ENCODE peak calls at places on chromosomes 1 and 21, in eight cellular contexts. One of them, this sample, is unnamed.

GRCh38 chr1:64966158-64966963 is at the start of gene JAK1:
- DNase-seq in retinal pigment epithelial cell: no peak
- DNase-seq in Peyer's patch: peak
- DNase-seq in ovary: peak
- DNase-seq in neural progenitor cell: peak
- DNase-seq in astrocyte: peak
- DNase-seq in Panc1: no peak
- DNase-seq in breast epithelium: peak
- DNase-seq in this sample: no peak

GRCh38 chr1:243246916-243247315 is 8.2 kb downstream of the CEP170 start:
- DNase-seq in astrocyte: peak
- DNase-seq in neural progenitor cell: no peak
- DNase-seq in Panc1: no peak
- DNase-seq in Peyer's patch: no peak
- DNase-seq in retinal pigment epithelial cell: no peak
- DNase-seq in breast epithelium: no peak
- DNase-seq in ovary: no peak
- DNase-seq in this sample: no peak

GRCh38 chr1:17789926-17790325 is 34.8 kb downstream of the ACTL8 start:
- DNase-seq in retinal pigment epithelial cell: no peak
- DNase-seq in neural progenitor cell: no peak
- DNase-seq in ovary: no peak
- DNase-seq in astrocyte: no peak
- DNase-seq in Peyer's patch: no peak
- DNase-seq in Panc1: no peak
- DNase-seq in breast epithelium: no peak
- DNase-seq in this sample: no peak

GRCh38 chr21:33314096-33314495 is 10.7 kb upstream of the IFNAR1 start:
- DNase-seq in Panc1: no peak
- DNase-seq in astrocyte: peak
- DNase-seq in ovary: no peak
- DNase-seq in neural progenitor cell: no peak
- DNase-seq in breast epithelium: no peak
- DNase-seq in retinal pigment epithelial cell: no peak
- DNase-seq in Peyer's patch: no peak
- DNase-seq in this sample: no peak

GRCh38 chr1:33367488-33368405 is 46.8 kb upstream of the A3GALT2 start:
- DNase-seq in Peyer's patch: peak
- DNase-seq in ovary: peak
- DNase-seq in astrocyte: no peak
- DNase-seq in retinal pigment epithelial cell: no peak
- DNase-seq in breast epithelium: peak
- DNase-seq in neural progenitor cell: peak
- DNase-seq in Panc1: no peak
- DNase-seq in this sample: no peak

GRCh38 chr1:197967066-197967465 is 49.9 kb downstream of the LHX9 start:
- DNase-seq in astrocyte: no peak
- DNase-seq in Panc1: no peak
- DNase-seq in Peyer's patch: no peak
- DNase-seq in neural progenitor cell: no peak
- DNase-seq in retinal pigment epithelial cell: no peak
- DNase-seq in breast epithelium: no peak
- DNase-seq in ovary: no peak
- DNase-seq in this sample: no peak

GRCh38 chr1:2253797-2254480 is 25.8 kb downstream of the SKI start:
- DNase-seq in neural progenitor cell: no peak
- DNase-seq in retinal pigment epithelial cell: no peak
- DNase-seq in breast epithelium: no peak
- DNase-seq in ovary: no peak
- DNase-seq in Panc1: no peak
- DNase-seq in astrocyte: no peak
- DNase-seq in Peyer's patch: no peak
- DNase-seq in this sample: no peak

GRCh38 chr1:214498030-214498429 is 53.4 kb downstream of the PTPN14 start:
- DNase-seq in Peyer's patch: no peak
- DNase-seq in astrocyte: no peak
- DNase-seq in neural progenitor cell: no peak
- DNase-seq in breast epithelium: no peak
- DNase-seq in Panc1: no peak
- DNase-seq in ovary: no peak
- DNase-seq in retinal pigment epithelial cell: no peak
- DNase-seq in this sample: no peak

GRCh38 chr1:52234708-52235107 is 92.8 kb downstream of the ZFYVE9 start:
- DNase-seq in neural progenitor cell: no peak
- DNase-seq in ovary: no peak
- DNase-seq in breast epithelium: no peak
- DNase-seq in retinal pigment epithelial cell: no peak
- DNase-seq in astrocyte: peak
- DNase-seq in Panc1: no peak
- DNase-seq in Peyer's patch: no peak
- DNase-seq in this sample: no peak

GRCh38 chr1:242770366-242770765 is 245.9 kb upstream of the PLD5 start:
- DNase-seq in retinal pigment epithelial cell: no peak
- DNase-seq in neural progenitor cell: no peak
- DNase-seq in ovary: no peak
- DNase-seq in astrocyte: no peak
- DNase-seq in Peyer's patch: no peak
- DNase-seq in breast epithelium: no peak
- DNase-seq in Panc1: no peak
- DNase-seq in this sample: no peak

GRCh38 chr1:63557365-63557987 is 34.2 kb downstream of the EFCAB7 start:
- DNase-seq in Peyer's patch: no peak
- DNase-seq in ovary: no peak
- DNase-seq in Panc1: peak
- DNase-seq in neural progenitor cell: peak
- DNase-seq in breast epithelium: no peak
- DNase-seq in astrocyte: peak
- DNase-seq in retinal pigment epithelial cell: no peak
- DNase-seq in this sample: no peak

GRCh38 chr21:42579456-42580075 is 65.9 kb downstream of the SLC37A1 start:
- DNase-seq in retinal pigment epithelial cell: no peak
- DNase-seq in Panc1: no peak
- DNase-seq in breast epithelium: no peak
- DNase-seq in neural progenitor cell: no peak
- DNase-seq in ovary: no peak
- DNase-seq in astrocyte: no peak
- DNase-seq in Peyer's patch: peak
- DNase-seq in this sample: no peak

GRCh38 chr1:234619794-234620247 is 9.8 kb upstream of the IRF2BP2 start:
- DNase-seq in Panc1: no peak
- DNase-seq in Peyer's patch: no peak
- DNase-seq in ovary: no peak
- DNase-seq in neural progenitor cell: no peak
- DNase-seq in astrocyte: no peak
- DNase-seq in retinal pigment epithelial cell: no peak
- DNase-seq in breast epithelium: no peak
- DNase-seq in this sample: no peak
- H3K4me3 ChIP-seq in Panc1: no peak
- H3K4me3 ChIP-seq in Peyer's patch: no peak
- H3K4me3 ChIP-seq in ovary: no peak
- H3K4me3 ChIP-seq in neural progenitor cell: no peak
- H3K4me3 ChIP-seq in astrocyte: no peak
- H3K4me3 ChIP-seq in retinal pigment epithelial cell: no peak
- H3K4me3 ChIP-seq in breast epithelium: no peak
- H3K4me3 ChIP-seq in this sample: no peak

GRCh38 chr1:153774780-153775431 is at the start of gene SLC27A3:
- DNase-seq in Panc1: no peak
- DNase-seq in ovary: peak
- DNase-seq in neural progenitor cell: peak
- DNase-seq in breast epithelium: peak
- DNase-seq in astrocyte: peak
- DNase-seq in retinal pigment epithelial cell: no peak
- DNase-seq in Peyer's patch: no peak
- DNase-seq in this sample: no peak

GRCh38 chr1:153776352-153776751 is 1.1 kb downstream of the SLC27A3 start:
- DNase-seq in Panc1: no peak
- DNase-seq in retinal pigment epithelial cell: no peak
- DNase-seq in breast epithelium: no peak
- DNase-seq in Peyer's patch: no peak
- DNase-seq in ovary: no peak
- DNase-seq in astrocyte: no peak
- DNase-seq in neural progenitor cell: no peak
- DNase-seq in this sample: no peak

GRCh38 chr1:153776971-153777370 is 1.8 kb downstream of the SLC27A3 start:
- DNase-seq in retinal pigment epithelial cell: no peak
- DNase-seq in ovary: no peak
- DNase-seq in neural progenitor cell: no peak
- DNase-seq in Peyer's patch: no peak
- DNase-seq in Panc1: no peak
- DNase-seq in astrocyte: no peak
- DNase-seq in breast epithelium: no peak
- DNase-seq in this sample: no peak

GRCh38 chr1:153774036-153774435 is 1.2 kb upstream of the SLC27A3 start:
- DNase-seq in Panc1: no peak
- DNase-seq in breast epithelium: no peak
- DNase-seq in astrocyte: no peak
- DNase-seq in neural progenitor cell: no peak
- DNase-seq in ovary: no peak
- DNase-seq in retinal pigment epithelial cell: no peak
- DNase-seq in Peyer's patch: no peak
- DNase-seq in this sample: no peak

GRCh38 chr1:153775432-153776311 is 465 bp downstream of the SLC27A3 start:
- DNase-seq in retinal pigment epithelial cell: no peak
- DNase-seq in Peyer's patch: peak
- DNase-seq in astrocyte: no peak
- DNase-seq in breast epithelium: peak
- DNase-seq in ovary: peak
- DNase-seq in Panc1: no peak
- DNase-seq in neural progenitor cell: peak
- DNase-seq in this sample: no peak
- TF ChIP-seq CTCF in retinal pigment epithelial cell: no peak
- TF ChIP-seq CTCF in Peyer's patch: peak
- TF ChIP-seq CTCF in astrocyte: no peak
- TF ChIP-seq CTCF in breast epithelium: no peak
- TF ChIP-seq CTCF in ovary: no peak
- TF ChIP-seq CTCF in Panc1: no peak
- TF ChIP-seq CTCF in neural progenitor cell: no peak
- TF ChIP-seq CTCF in this sample: no peak

GRCh38 chr1:182064611-182065010 is 3.1 kb upstream of the ZNF648 start:
- DNase-seq in retinal pigment epithelial cell: no peak
- DNase-seq in breast epithelium: no peak
- DNase-seq in Panc1: no peak
- DNase-seq in astrocyte: no peak
- DNase-seq in ovary: no peak
- DNase-seq in neural progenitor cell: no peak
- DNase-seq in Peyer's patch: no peak
- DNase-seq in this sample: no peak

GRCh38 chr1:182059936-182060335 is 1.6 kb downstream of the ZNF648 start:
- DNase-seq in Panc1: no peak
- DNase-seq in astrocyte: no peak
- DNase-seq in neural progenitor cell: no peak
- DNase-seq in breast epithelium: no peak
- DNase-seq in ovary: no peak
- DNase-seq in Peyer's patch: no peak
- DNase-seq in retinal pigment epithelial cell: no peak
- DNase-seq in this sample: no peak

GRCh38 chr1:182060877-182061276 is 635 bp downstream of the ZNF648 start:
- DNase-seq in breast epithelium: no peak
- DNase-seq in neural progenitor cell: no peak
- DNase-seq in Panc1: no peak
- DNase-seq in astrocyte: no peak
- DNase-seq in ovary: no peak
- DNase-seq in retinal pigment epithelial cell: no peak
- DNase-seq in Peyer's patch: no peak
- DNase-seq in this sample: no peak

GRCh38 chr1:182062223-182062622 is 711 bp upstream of the ZNF648 start:
- DNase-seq in Peyer's patch: no peak
- DNase-seq in neural progenitor cell: no peak
- DNase-seq in ovary: no peak
- DNase-seq in retinal pigment epithelial cell: no peak
- DNase-seq in Panc1: no peak
- DNase-seq in astrocyte: no peak
- DNase-seq in breast epithelium: no peak
- DNase-seq in this sample: no peak

GRCh38 chr1:182061597-182061996 is at the start of gene ZNF648:
- DNase-seq in ovary: no peak
- DNase-seq in breast epithelium: no peak
- DNase-seq in astrocyte: no peak
- DNase-seq in retinal pigment epithelial cell: no peak
- DNase-seq in Panc1: no peak
- DNase-seq in Peyer's patch: no peak
- DNase-seq in neural progenitor cell: peak
- DNase-seq in this sample: no peak
- H3K4me3 ChIP-seq in ovary: no peak
- H3K4me3 ChIP-seq in breast epithelium: peak
- H3K4me3 ChIP-seq in astrocyte: no peak
- H3K4me3 ChIP-seq in retinal pigment epithelial cell: no peak
- H3K4me3 ChIP-seq in Panc1: no peak
- H3K4me3 ChIP-seq in Peyer's patch: no peak
- H3K4me3 ChIP-seq in neural progenitor cell: peak
- H3K4me3 ChIP-seq in this sample: peak

GRCh38 chr1:154752273-154753030 is 117.6 kb downstream of the KCNN3 start:
- DNase-seq in ovary: no peak
- DNase-seq in breast epithelium: no peak
- DNase-seq in neural progenitor cell: no peak
- DNase-seq in Panc1: no peak
- DNase-seq in retinal pigment epithelial cell: no peak
- DNase-seq in Peyer's patch: no peak
- DNase-seq in astrocyte: no peak
- DNase-seq in this sample: no peak
- TF ChIP-seq CTCF in ovary: no peak
- TF ChIP-seq CTCF in breast epithelium: no peak
- TF ChIP-seq CTCF in neural progenitor cell: no peak
- TF ChIP-seq CTCF in Panc1: no peak
- TF ChIP-seq CTCF in retinal pigment epithelial cell: peak
- TF ChIP-seq CTCF in Peyer's patch: peak
- TF ChIP-seq CTCF in astrocyte: no peak
- TF ChIP-seq CTCF in this sample: peak

GRCh38 chr1:47990286-47990685 is 6.9 kb downstream of the TRABD2B start:
- DNase-seq in Peyer's patch: no peak
- DNase-seq in astrocyte: no peak
- DNase-seq in neural progenitor cell: no peak
- DNase-seq in Panc1: no peak
- DNase-seq in ovary: no peak
- DNase-seq in retinal pigment epithelial cell: no peak
- DNase-seq in breast epithelium: no peak
- DNase-seq in this sample: no peak

GRCh38 chr1:47992720-47993119 is 4.5 kb downstream of the TRABD2B start:
- DNase-seq in retinal pigment epithelial cell: no peak
- DNase-seq in breast epithelium: peak
- DNase-seq in astrocyte: no peak
- DNase-seq in ovary: no peak
- DNase-seq in neural progenitor cell: peak
- DNase-seq in Panc1: no peak
- DNase-seq in Peyer's patch: no peak
- DNase-seq in this sample: no peak

GRCh38 chr1:47991698-47992097 is 5.5 kb downstream of the TRABD2B start:
- DNase-seq in breast epithelium: no peak
- DNase-seq in Peyer's patch: no peak
- DNase-seq in retinal pigment epithelial cell: no peak
- DNase-seq in neural progenitor cell: no peak
- DNase-seq in astrocyte: no peak
- DNase-seq in ovary: no peak
- DNase-seq in Panc1: no peak
- DNase-seq in this sample: no peak

GRCh38 chr1:47993356-47993755 is 3.8 kb downstream of the TRABD2B start:
- DNase-seq in retinal pigment epithelial cell: no peak
- DNase-seq in breast epithelium: no peak
- DNase-seq in neural progenitor cell: no peak
- DNase-seq in ovary: no peak
- DNase-seq in astrocyte: no peak
- DNase-seq in Panc1: no peak
- DNase-seq in Peyer's patch: no peak
- DNase-seq in this sample: no peak

GRCh38 chr1:47991187-47991586 is 6.0 kb downstream of the TRABD2B start:
- DNase-seq in ovary: no peak
- DNase-seq in Panc1: no peak
- DNase-seq in astrocyte: no peak
- DNase-seq in neural progenitor cell: no peak
- DNase-seq in retinal pigment epithelial cell: no peak
- DNase-seq in breast epithelium: no peak
- DNase-seq in Peyer's patch: no peak
- DNase-seq in this sample: no peak
- H3K4me3 ChIP-seq in ovary: no peak
- H3K4me3 ChIP-seq in Panc1: no peak
- H3K4me3 ChIP-seq in astrocyte: no peak
- H3K4me3 ChIP-seq in neural progenitor cell: no peak
- H3K4me3 ChIP-seq in retinal pigment epithelial cell: no peak
- H3K4me3 ChIP-seq in breast epithelium: no peak
- H3K4me3 ChIP-seq in Peyer's patch: no peak
- H3K4me3 ChIP-seq in this sample: no peak

This sample was measured in LNCaP clone FGC.